ENCODE peak calls at places on chromosome 9, in six cellular contexts. L is small intestine, O is AML-193, K is EL, E is NCI-H2227 treated with DMSO at 0.1 percent for 48 hours, V is NAMALWA. W is an unnamed sample.

GRCh38 chr9:89465726-89466308 is 32.1 kb downstream of the SEMA4D start:
- DNase-seq in L (no peak), K (no peak), O (no peak), E (no peak), V (no peak), W (no peak)

GRCh38 chr9:129761901-129762359 is 9.1 kb upstream of the PTGES start:
- DNase-seq in K (peak), L (peak), O (no peak), V (no peak), E (no peak), W (no peak)

GRCh38 chr9:97470076-97470475 is 31.4 kb upstream of the TMOD1 start:
- DNase-seq in E (no peak), L (no peak), O (no peak), V (peak), K (no peak), W (no peak)

GRCh38 chr9:34659592-34660253 is 2.7 kb downstream of the CCL27 start:
- DNase-seq in V (no peak), K (no peak), O (no peak), L (peak), E (no peak), W (no peak)

GRCh38 chr9:123401879-123402513 is 46.0 kb downstream of the CRB2 start:
- DNase-seq in K (peak), O (peak), V (peak), L (peak), E (peak), W (peak)

GRCh38 chr9:34458967-34459355 is 356 bp downstream of the DNAI1 start:
- DNase-seq in V (no peak), K (no peak), L (no peak), O (no peak), E (no peak), W (no peak)

GRCh38 chr9:21608200-21608599 is 126.1 kb upstream of the IFNE start:
- DNase-seq in K (no peak), O (no peak), V (no peak), L (no peak), E (no peak), W (no peak)

GRCh38 chr9:112555844-112556482 is 69.3 kb downstream of the KIAA1958 start:
- DNase-seq in V (no peak), O (no peak), K (no peak), L (peak), E (no peak), W (no peak)

GRCh38 chr9:135335691-135336181 is 143.8 kb upstream of the PPP1R26 start:
- DNase-seq in V (no peak), E (no peak), L (no peak), K (no peak), O (no peak), W (no peak)

GRCh38 chr9:13688990-13689600 is 409.6 kb upstream of the MPDZ start:
- DNase-seq in V (no peak), O (no peak), E (no peak), K (peak), L (no peak), W (peak)

GRCh38 chr9:78932849-78933627 is 636.1 kb downstream of the PSAT1 start:
- DNase-seq in O (no peak), K (peak), V (no peak), E (no peak), L (no peak), W (peak)

GRCh38 chr9:114100536-114100935 is 1.4 kb upstream of the KIF12 start:
- DNase-seq in O (no peak), L (no peak), K (no peak), E (no peak), V (no peak), W (no peak)

GRCh38 chr9:131732061-131732526 is 7.8 kb downstream of the RAPGEF1 start:
- DNase-seq in E (no peak), V (no peak), O (no peak), K (peak), L (no peak), W (peak)

GRCh38 chr9:38689678-38690077 is 30.3 kb downstream of the FAM240B start:
- DNase-seq in L (no peak), O (no peak), V (no peak), E (peak), K (no peak), W (peak)